ENCODE peak calls at places on chromosomes 16 and 17, in ten cellular contexts. M is brain microvascular endothelial cell; E is H1; B is small intestine; P is heart right ventricle; Z is naive thymus-derived CD4-positive, alpha-beta T cell; A is lower leg skin; L is mucosa of descending colon; D is stomach; F is BJ. K is an unnamed sample.

GRCh38 chr17:4928881-4929280 is 3.2 kb upstream of the GP1BA start:
- DNase-seq in P (no peak), B (no peak), Z (no peak), E (no peak), L (peak; percentile 27), M (no peak), A (no peak), F (no peak), D (no peak), K (no peak)

GRCh38 chr16:53922805-53923645 is 219.1 kb downstream of the FTO start:
- DNase-seq in P (no peak), E (no peak), D (no peak), M (no peak), L (no peak), Z (no peak), A (no peak), B (no peak), F (no peak), K (no peak)

GRCh38 chr16:19184823-19185509 is 16.9 kb downstream of the SYT17 start:
- DNase-seq in L (no peak), E (no peak), P (no peak), D (no peak), F (no peak), M (peak; percentile 20), B (no peak), Z (no peak), A (no peak), K (no peak)

GRCh38 chr16:80176114-80176513 is 364.7 kb upstream of the DYNLRB2 start:
- DNase-seq in Z (no peak), D (no peak), M (no peak), F (no peak), P (no peak), B (no peak), A (no peak), L (no peak), E (no peak), K (no peak)

GRCh38 chr16:6643083-6643686 is 689.5 kb upstream of the RBFOX1 start:
- DNase-seq in D (peak; percentile 47), F (peak; percentile 4), B (peak; percentile 63), L (no peak), Z (peak; percentile 26), M (peak; percentile 69), E (no peak), A (peak; percentile 49), P (no peak), K (peak; percentile 63)

GRCh38 chr17:80432961-80433550 is 18.1 kb downstream of the ENDOV start:
- DNase-seq in F (no peak), Z (no peak), E (no peak), D (no peak), L (peak; percentile 19), B (no peak), P (no peak), M (no peak), A (no peak), K (no peak)

GRCh38 chr16:65790768-65791167 is 575.7 kb upstream of the CDH5 start:
- DNase-seq in M (no peak), E (no peak), P (no peak), L (no peak), Z (no peak), A (no peak), D (no peak), B (no peak), F (no peak), K (no peak)

GRCh38 chr17:46983782-46984181 is 4.7 kb upstream of the RPRML start:
- DNase-seq in Z (no peak), B (no peak), D (no peak), L (no peak), F (no peak), A (no peak), E (no peak), M (no peak), P (no peak), K (no peak)

GRCh38 chr17:72666519-72666874 is 426.0 kb downstream of the SLC39A11 start:
- DNase-seq in P (no peak), L (no peak), A (no peak), B (no peak), D (no peak), E (no peak), M (peak; percentile 20), Z (no peak), F (no peak), K (no peak)

GRCh38 chr17:7413346-7413985 is 5.8 kb downstream of the NLGN2 start:
- DNase-seq in M (peak; percentile 9), A (no peak), B (no peak), E (no peak), Z (no peak), F (no peak), D (no peak), P (no peak), L (no peak), K (no peak)

GRCh38 chr16:50737420-50737959 is 4.4 kb upstream of the CYLD start:
- DNase-seq in B (no peak), M (no peak), Z (no peak), A (no peak), P (no peak), F (no peak), D (no peak), E (no peak), L (no peak), K (no peak)

GRCh38 chr17:73786286-73786743 is 142.1 kb upstream of the SDK2 start:
- DNase-seq in D (peak; percentile 63), A (no peak), M (no peak), F (no peak), L (peak; percentile 84), B (peak; percentile 84), E (no peak), P (no peak), Z (no peak), K (no peak)

GRCh38 chr16:56753410-56753809 is 23.5 kb downstream of the NUP93 start:
- DNase-seq in M (no peak), A (no peak), E (no peak), B (no peak), P (no peak), F (peak; percentile 56), Z (no peak), L (no peak), D (no peak), K (no peak)

GRCh38 chr16:77890075-77890474 is 101.7 kb downstream of the VAT1L start:
- DNase-seq in B (no peak), L (no peak), E (no peak), M (no peak), P (no peak), A (no peak), Z (no peak), D (no peak), F (no peak), K (no peak)

GRCh38 chr16:55539488-55539887 is 27.0 kb upstream of the CAPNS2 start:
- DNase-seq in E (no peak), L (no peak), P (no peak), Z (no peak), B (no peak), M (no peak), F (no peak), A (no peak), D (no peak), K (no peak)

GRCh38 chr17:5753421-5753820 is 169.1 kb upstream of the NLRP1 start:
- DNase-seq in D (no peak), B (no peak), E (no peak), Z (no peak), P (no peak), A (no peak), L (no peak), M (no peak), F (no peak), K (no peak)

GRCh38 chr17:78409191-78409621 is 30.8 kb downstream of the PGS1 start:
- DNase-seq in A (no peak), F (no peak), B (peak; percentile 99), P (no peak), M (no peak), E (no peak), Z (no peak), D (peak; percentile 83), L (peak; percentile 92), K (peak; percentile 83)

GRCh38 chr16:1825381-1825863 is 1.2 kb downstream of the HAGH start:
- DNase-seq in E (no peak), A (no peak), F (no peak), L (no peak), Z (no peak), B (peak; percentile 23), M (no peak), P (no peak), D (peak; percentile 46), K (peak; percentile 80)

GRCh38 chr17:57838453-57838852 is 11.4 kb downstream of the MRPS23 start:
- DNase-seq in B (no peak), D (no peak), Z (no peak), A (no peak), P (no peak), E (no peak), L (no peak), F (no peak), M (no peak), K (no peak)
- H3K4me3 ChIP-seq in B (no peak overlapping the region), D (no peak overlapping the region), Z (no peak overlapping the region), A (no peak overlapping the region), P (no peak overlapping the region), E (no peak overlapping the region), L (no peak overlapping the region), F (no peak overlapping the region), M (no peak overlapping the region), K (no peak overlapping the region)

GRCh38 chr17:19248923-19249574 is 11.9 kb downstream of the EPN2 start:
- DNase-seq in M (peak; percentile 79), L (peak; percentile 61), B (no peak), F (peak; percentile 58), A (no peak), D (no peak), E (no peak), Z (no peak), P (peak; percentile 40), K (peak; percentile 35)
- H3K4me3 ChIP-seq in M (no peak overlapping the region), L (no peak overlapping the region), B (no peak overlapping the region), F (no peak overlapping the region), A (no peak overlapping the region), D (no peak overlapping the region), E (no peak overlapping the region), Z (no peak overlapping the region), P (no peak overlapping the region), K (no peak overlapping the region)

DNA sequence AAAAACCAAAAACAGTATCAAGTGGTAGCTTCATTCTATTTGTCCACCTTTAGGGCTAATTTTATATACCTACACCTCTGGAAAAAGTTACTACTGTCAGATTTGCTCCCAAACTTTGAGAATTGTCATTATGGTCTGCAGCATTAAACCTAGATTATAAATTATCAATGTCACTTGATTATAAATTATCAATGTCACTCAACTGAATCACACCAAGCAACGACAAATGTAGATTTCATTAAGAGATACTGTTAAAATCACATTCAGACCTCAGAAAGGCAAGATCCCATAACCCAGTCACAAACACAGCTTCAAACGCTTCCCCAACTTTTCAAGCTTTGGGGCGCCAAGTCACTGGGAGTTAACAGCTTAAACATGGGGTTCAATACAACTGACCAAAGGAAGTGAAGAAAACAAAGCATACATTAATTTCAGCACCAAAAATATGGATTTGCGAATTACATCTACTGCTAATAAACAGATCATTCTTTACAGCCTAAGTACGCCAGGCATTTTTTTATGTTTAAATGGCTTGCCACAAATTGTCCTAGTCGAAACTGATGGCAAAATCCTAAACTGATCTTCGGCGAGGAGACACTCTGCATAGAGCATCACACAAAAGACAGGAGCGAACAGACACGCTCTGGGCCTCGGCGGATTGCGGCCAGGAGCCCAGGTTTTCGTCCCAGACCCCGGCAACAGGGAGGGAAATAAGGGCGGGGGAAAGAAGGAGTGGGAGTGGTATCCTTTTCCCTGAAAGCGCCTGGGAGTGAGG is 981 bp downstream of the GLG1 start:
- DNase-seq in M (no peak), P (no peak), A (no peak), L (no peak), B (peak; percentile 31), E (no peak), D (no peak), Z (no peak), F (no peak), K (no peak)
- H3K4me3 ChIP-seq in M (peak overlapping the region; percentile 97), P (peak overlapping the region; percentile 91), A (peak overlapping the region; percentile 77), L (peak overlapping the region; percentile 96), B (peak overlapping the region; percentile 71), E (peak overlapping the region; percentile 87), D (peak overlapping the region; percentile 94), Z (peak overlapping the region; percentile 78), F (peak overlapping the region; percentile 93), K (peak overlapping the region; percentile 57)

GRCh38 chr16:85461814-85462404 is 151.2 kb upstream of the GSE1 start:
- DNase-seq in E (no peak), Z (no peak), D (no peak), M (no peak), P (peak; percentile 33), F (no peak), B (no peak), L (no peak), A (no peak), K (no peak)
- H3K4me3 ChIP-seq in E (peak overlapping the region; percentile 41), Z (peak overlapping the region; percentile 50), D (peak overlapping the region; percentile 47), M (no peak overlapping the region), P (no peak overlapping the region), F (peak overlapping the region; percentile 20), B (no peak overlapping the region), L (no peak overlapping the region), A (no peak overlapping the region), K (no peak overlapping the region)

K was measured in body of pancreas.